ENCODE peak calls at places on chromosomes 5 and 9, in seven cellular contexts. One of them, this sample, is unnamed.

GRCh38 chr9:136050706-136051567 is 44.2 kb downstream of the NACC2 start:
- DNase-seq in fibroblast of mammary gland: no peak
- DNase-seq in activated CD8-positive, alpha-beta memory T cell treated with anti-CD3 and anti-CD28 coated beads, Interleukin-2, amount 50 U/mL, for 48 hours: no peak
- DNase-seq in frontal cortex: no peak
- DNase-seq in NCI-H2081: no peak
- DNase-seq in H9: peak; percentile 48
- DNase-seq in A549: no peak
- DNase-seq in this sample: no peak

GRCh38 chr5:124849774-124850173 is 103.3 kb upstream of the ZNF608 start:
- DNase-seq in A549: no peak
- DNase-seq in fibroblast of mammary gland: no peak
- DNase-seq in H9: no peak
- DNase-seq in frontal cortex: no peak
- DNase-seq in NCI-H2081: peak; percentile 88
- DNase-seq in activated CD8-positive, alpha-beta memory T cell treated with anti-CD3 and anti-CD28 coated beads, Interleukin-2, amount 50 U/mL, for 48 hours: no peak
- DNase-seq in this sample: no peak

GRCh38 chr5:132260714-132261615 is 3.5 kb downstream of the PDLIM4 start:
- DNase-seq in A549: no peak
- DNase-seq in NCI-H2081: no peak
- DNase-seq in frontal cortex: peak; percentile 29
- DNase-seq in H9: peak; percentile 25
- DNase-seq in fibroblast of mammary gland: peak; percentile 98
- DNase-seq in activated CD8-positive, alpha-beta memory T cell treated with anti-CD3 and anti-CD28 coated beads, Interleukin-2, amount 50 U/mL, for 48 hours: peak; percentile 75
- DNase-seq in this sample: no peak

GRCh38 chr9:128495804-128496417 is 8.6 kb upstream of the GLE1 start:
- DNase-seq in H9: peak; percentile 48
- DNase-seq in activated CD8-positive, alpha-beta memory T cell treated with anti-CD3 and anti-CD28 coated beads, Interleukin-2, amount 50 U/mL, for 48 hours: no peak
- DNase-seq in fibroblast of mammary gland: peak; percentile 3
- DNase-seq in frontal cortex: no peak
- DNase-seq in A549: no peak
- DNase-seq in NCI-H2081: no peak
- DNase-seq in this sample: no peak

GRCh38 chr9:27205198-27205597 is 91.8 kb downstream of the EQTN start:
- DNase-seq in H9: no peak
- DNase-seq in fibroblast of mammary gland: peak; percentile 25
- DNase-seq in frontal cortex: no peak
- DNase-seq in NCI-H2081: no peak
- DNase-seq in activated CD8-positive, alpha-beta memory T cell treated with anti-CD3 and anti-CD28 coated beads, Interleukin-2, amount 50 U/mL, for 48 hours: no peak
- DNase-seq in A549: no peak
- DNase-seq in this sample: no peak

GRCh38 chr5:156218364-156219158 is 108.4 kb upstream of the SGCD start:
- DNase-seq in H9: no peak
- DNase-seq in activated CD8-positive, alpha-beta memory T cell treated with anti-CD3 and anti-CD28 coated beads, Interleukin-2, amount 50 U/mL, for 48 hours: no peak
- DNase-seq in NCI-H2081: no peak
- DNase-seq in frontal cortex: no peak
- DNase-seq in fibroblast of mammary gland: no peak
- DNase-seq in A549: no peak
- DNase-seq in this sample: no peak

GRCh38 chr5:1769752-1770442 is 29.7 kb downstream of the MRPL36 start:
- DNase-seq in frontal cortex: no peak
- DNase-seq in A549: no peak
- DNase-seq in H9: no peak
- DNase-seq in NCI-H2081: no peak
- DNase-seq in activated CD8-positive, alpha-beta memory T cell treated with anti-CD3 and anti-CD28 coated beads, Interleukin-2, amount 50 U/mL, for 48 hours: no peak
- DNase-seq in fibroblast of mammary gland: no peak
- DNase-seq in this sample: no peak

GRCh38 chr9:99533421-99533820 is 288.3 kb upstream of the NR4A3 start:
- DNase-seq in fibroblast of mammary gland: no peak
- DNase-seq in activated CD8-positive, alpha-beta memory T cell treated with anti-CD3 and anti-CD28 coated beads, Interleukin-2, amount 50 U/mL, for 48 hours: no peak
- DNase-seq in H9: no peak
- DNase-seq in NCI-H2081: no peak
- DNase-seq in frontal cortex: no peak
- DNase-seq in A549: no peak
- DNase-seq in this sample: no peak

GRCh38 chr5:176866913-176867312 is 32.2 kb downstream of the HK3 start:
- DNase-seq in frontal cortex: no peak
- DNase-seq in NCI-H2081: peak; percentile 27
- DNase-seq in activated CD8-positive, alpha-beta memory T cell treated with anti-CD3 and anti-CD28 coated beads, Interleukin-2, amount 50 U/mL, for 48 hours: no peak
- DNase-seq in fibroblast of mammary gland: no peak
- DNase-seq in A549: no peak
- DNase-seq in H9: no peak
- DNase-seq in this sample: no peak

GRCh38 chr9:137276757-137277328 is 683 bp upstream of the TOR4A start:
- DNase-seq in frontal cortex: peak; percentile 66
- DNase-seq in H9: peak; percentile 71
- DNase-seq in activated CD8-positive, alpha-beta memory T cell treated with anti-CD3 and anti-CD28 coated beads, Interleukin-2, amount 50 U/mL, for 48 hours: no peak
- DNase-seq in fibroblast of mammary gland: peak; percentile 51
- DNase-seq in NCI-H2081: no peak
- DNase-seq in A549: no peak
- DNase-seq in this sample: no peak

GRCh38 chr5:176875014-176875550 is 24.1 kb downstream of the HK3 start:
- DNase-seq in NCI-H2081: no peak
- DNase-seq in fibroblast of mammary gland: no peak
- DNase-seq in H9: no peak
- DNase-seq in frontal cortex: no peak
- DNase-seq in activated CD8-positive, alpha-beta memory T cell treated with anti-CD3 and anti-CD28 coated beads, Interleukin-2, amount 50 U/mL, for 48 hours: no peak
- DNase-seq in A549: no peak
- DNase-seq in this sample: no peak

GRCh38 chr9:3848445-3849114 is 322.8 kb upstream of the RFX3 start:
- DNase-seq in activated CD8-positive, alpha-beta memory T cell treated with anti-CD3 and anti-CD28 coated beads, Interleukin-2, amount 50 U/mL, for 48 hours: no peak
- DNase-seq in A549: no peak
- DNase-seq in NCI-H2081: no peak
- DNase-seq in H9: peak; percentile 80
- DNase-seq in fibroblast of mammary gland: peak; percentile 40
- DNase-seq in frontal cortex: no peak
- DNase-seq in this sample: no peak

GRCh38 chr5:65927497-65928340 is 1.3 kb downstream of the ERBIN start:
- DNase-seq in H9: no peak
- DNase-seq in fibroblast of mammary gland: peak; percentile 63
- DNase-seq in frontal cortex: peak; percentile 40
- DNase-seq in activated CD8-positive, alpha-beta memory T cell treated with anti-CD3 and anti-CD28 coated beads, Interleukin-2, amount 50 U/mL, for 48 hours: no peak
- DNase-seq in NCI-H2081: no peak
- DNase-seq in A549: peak; percentile 52
- DNase-seq in this sample: no peak

GRCh38 chr5:130871346-130872086 is 293.5 kb downstream of the HINT1 start:
- DNase-seq in H9: peak; percentile 44
- DNase-seq in NCI-H2081: peak; percentile 0
- DNase-seq in frontal cortex: no peak
- DNase-seq in activated CD8-positive, alpha-beta memory T cell treated with anti-CD3 and anti-CD28 coated beads, Interleukin-2, amount 50 U/mL, for 48 hours: peak; percentile 53
- DNase-seq in fibroblast of mammary gland: peak; percentile 73
- DNase-seq in A549: peak; percentile 11
- DNase-seq in this sample: peak; percentile 7